ENCODE peak calls at places on chromosomes 7 and 10, in four cellular contexts. F is cardiac fibroblast, J is dorsolateral prefrontal cortex, M is A673. S is an unnamed sample.

GRCh38 chr7:72098812-72099211 is 313.3 kb downstream of the CALN1 start:
- DNase-seq in F (no peak), J (no peak), M (no peak), S (no peak)

GRCh38 chr7:43701502-43701859 is 27.8 kb downstream of the COA1 start:
- DNase-seq in M (no peak), F (peak), J (no peak), S (no peak)

GRCh38 chr7:102004229-102004628 is 186.8 kb downstream of the CUX1 start:
- DNase-seq in J (no peak), M (no peak), F (no peak), S (peak)

GRCh38 chr10:103789771-103790201 is 65.6 kb downstream of the SH3PXD2A start:
- DNase-seq in J (no peak), F (no peak), M (no peak), S (peak)

GRCh38 chr7:135757719-135758411 is 9.3 kb upstream of the FAM180A start:
- DNase-seq in J (no peak), F (peak), M (peak), S (peak)

GRCh38 chr10:81866753-81867152 is 8.2 kb upstream of the NRG3 start:
- DNase-seq in F (peak), J (no peak), M (no peak), S (no peak)

GRCh38 chr10:16712883-16713282 is 104.3 kb downstream of the RSU1 start:
- DNase-seq in M (no peak), J (no peak), F (no peak), S (no peak)

GRCh38 chr10:104809288-104810090 is 168.4 kb downstream of the SORCS3 start:
- DNase-seq in M (peak), J (no peak), F (peak), S (peak)

GRCh38 chr10:84308481-84309304 is 19.7 kb upstream of the CCSER2 start:
- DNase-seq in F (peak), M (peak), J (no peak), S (no peak)

GRCh38 chr7:108248821-108249220 is 118.7 kb upstream of the LAMB4 start:
- DNase-seq in J (no peak), F (peak), M (no peak), S (no peak)

GRCh38 chr10:95394161-95394880 is 103.5 kb upstream of the PDLIM1 start:
- DNase-seq in J (no peak), M (no peak), F (no peak), S (peak)

GRCh38 chr10:21336476-21337170 is 188.9 kb downstream of the SKIDA1 start:
- DNase-seq in M (peak), J (no peak), F (peak), S (peak)

GRCh38 chr7:80517177-80517804 is 5.4 kb upstream of the GNAT3 start:
- DNase-seq in M (no peak), J (no peak), F (no peak), S (no peak)

GRCh38 chr7:92742186-92742585 is 94.2 kb downstream of the CDK6 start:
- DNase-seq in J (no peak), M (no peak), F (no peak), S (no peak)

GRCh38 chr7:97006146-97006950 is 995 bp downstream of the DLX6 start:
- DNase-seq in M (peak), F (no peak), J (no peak), S (no peak)

GRCh38 chr7:153524070-153524601 is 528.1 kb upstream of the DPP6 start:
- DNase-seq in F (no peak), M (no peak), J (peak), S (no peak)

GRCh38 chr7:31782411-31782991 is 95.5 kb downstream of the PPP1R17 start:
- DNase-seq in M (peak), F (peak), J (no peak), S (peak)

GRCh38 chr10:59808896-59809643 is 55.8 kb upstream of the MRLN start:
- DNase-seq in F (peak), J (peak), M (peak), S (peak)

GRCh38 chr10:69124558-69125121 is 662 bp downstream of the VPS26A start:
- DNase-seq in M (peak), J (no peak), F (peak), S (peak)

GRCh38 chr10:73910764-73911552 is at the start of gene PLAU:
- DNase-seq in M (peak), F (no peak), J (peak), S (no peak)

GRCh38 chr7:7706556-7706955 is 11.9 kb downstream of the RPA3 start:
- DNase-seq in F (no peak), M (no peak), J (no peak), S (no peak)

GRCh38 chr10:119203006-119203405 is 4.4 kb upstream of the GRK5 start:
- DNase-seq in M (no peak), J (no peak), F (peak), S (no peak)

GRCh38 chr7:156969972-156970420 is 20.5 kb downstream of the NOM1 start:
- DNase-seq in J (no peak), M (peak), F (peak), S (peak)

GRCh38 chr10:103278862-103279298 is 1.9 kb downstream of the INA start:
- DNase-seq in J (no peak), F (peak), M (peak), S (peak)

GRCh38 chr10:33410096-33410859 is 75.8 kb upstream of the NRP1 start:
- DNase-seq in M (no peak), F (peak), J (no peak), S (peak)

GRCh38 chr7:104843198-104843597 is 170.8 kb upstream of the KMT2E start:
- DNase-seq in J (no peak), M (no peak), F (peak), S (peak)

GRCh38 chr10:127210936-127211335 is 14.5 kb upstream of the INSYN2A start:
- DNase-seq in F (no peak), M (no peak), J (no peak), S (no peak)

GRCh38 chr7:74183653-74184450 is 9.7 kb downstream of the EIF4H start:
- DNase-seq in F (no peak), M (no peak), J (no peak), S (peak)
- TF ChIP-seq CTCF in F (peak), M (peak), J (no peak), S (peak)

DNA sequence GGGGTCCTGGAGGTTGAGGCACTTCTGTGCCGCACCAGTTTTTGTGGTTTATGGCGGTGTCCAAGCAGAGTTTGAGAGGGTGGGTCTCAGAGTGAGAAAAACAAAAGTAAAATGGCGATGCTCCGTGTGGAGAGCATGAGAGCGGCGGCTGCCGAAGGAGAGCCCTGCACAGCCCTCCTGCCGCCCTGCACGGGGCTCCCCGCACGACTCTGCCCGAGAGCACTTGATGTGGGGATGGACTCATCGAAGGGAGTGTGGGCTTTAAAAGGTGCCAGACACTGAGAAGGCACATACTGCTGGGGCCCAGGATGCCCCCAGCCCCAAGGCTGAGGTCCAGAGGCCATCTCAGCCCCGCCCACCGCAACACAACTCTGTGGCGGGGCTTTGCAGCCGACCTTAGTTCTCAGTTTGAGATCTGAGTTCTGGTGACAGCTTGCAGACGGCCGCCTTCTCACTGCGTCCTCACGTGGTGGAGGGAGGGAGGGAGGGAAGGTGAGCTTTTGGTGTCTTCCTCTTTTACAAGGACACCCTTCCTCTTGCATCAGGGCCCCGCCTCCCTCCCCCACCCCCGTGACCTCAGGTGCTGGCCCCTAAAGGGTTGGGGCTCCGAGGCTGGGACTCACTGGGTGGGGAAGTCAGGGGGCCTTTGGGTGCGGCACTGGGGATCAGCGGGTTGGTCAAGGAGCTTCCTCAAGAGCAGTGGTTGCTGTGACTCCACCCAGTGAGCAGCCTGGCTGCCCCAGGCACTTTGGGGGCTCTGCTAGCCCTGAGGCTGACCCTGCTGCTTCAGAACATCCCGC is 69.1 kb downstream of the NKX6-2 start:
- DNase-seq in J (no peak), F (no peak), M (no peak), S (no peak)
- TF ChIP-seq CTCF in J (no peak), F (no peak), M (no peak), S (no peak)

DNA sequence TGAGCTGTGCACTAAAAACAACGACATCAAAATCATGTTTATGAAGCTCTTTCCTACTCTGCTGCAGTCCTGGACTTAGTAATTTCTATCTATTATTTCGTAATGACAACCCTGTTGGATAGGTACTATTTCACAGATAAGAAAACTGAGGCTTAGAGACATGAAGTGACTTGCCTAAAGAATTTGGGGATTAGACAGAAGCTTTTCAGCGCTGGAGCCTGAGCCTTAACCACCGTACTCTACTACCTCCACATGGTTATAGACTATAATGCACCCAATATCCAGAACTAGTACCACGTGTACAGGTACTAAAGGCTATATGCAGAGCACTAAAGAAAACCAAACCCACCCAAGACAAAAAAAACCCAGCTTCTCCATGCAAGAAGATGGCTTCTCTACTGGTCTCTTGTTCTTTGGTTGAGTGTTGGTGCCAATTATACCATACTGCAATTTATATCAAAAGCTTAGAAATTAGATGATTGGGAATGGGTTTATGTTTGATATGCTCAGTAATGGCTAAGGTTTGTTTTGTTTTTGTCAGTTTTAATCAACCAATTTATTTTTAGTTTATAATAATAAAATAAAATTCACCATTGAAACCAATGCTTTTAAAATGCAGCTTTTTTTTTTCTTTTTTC is 6.5 kb upstream of the SNX10 start:
- DNase-seq in J (no peak), F (no peak), M (peak), S (peak)
- TF ChIP-seq CTCF in J (no peak), F (no peak), M (peak), S (peak)

GRCh38 chr7:14457567-14458453 is 444.7 kb downstream of the DGKB start:
- DNase-seq in J (peak), F (peak), M (peak), S (peak)
- TF ChIP-seq CTCF in J (peak), F (peak), M (peak), S (peak)

S was measured in MCF 10A.